ENCODE peak calls at places on chromosomes 7 and 10, in four cellular contexts. T, X, Y and D are unnamed samples.
A peak's percentile ranks its signal among the peaks of the same experiment; 100 is the strongest.

GRCh38 chr7:131011976-131012375 is 278.0 kb upstream of the KLF14 start:
- ATAC-seq in T (peak; percentile 45), X (no peak), Y (peak; percentile 72), D (peak; percentile 83)

GRCh38 chr10:80442879-80443278 is 11.2 kb upstream of the TSPAN14 start:
- ATAC-seq in X (no peak), Y (no peak), T (no peak), D (no peak)

GRCh38 chr10:24393206-24393605 is 184.3 kb downstream of the KIAA1217 start:
- ATAC-seq in Y (no peak), X (no peak), T (no peak), D (no peak)

GRCh38 chr10:52464725-52465124 is 150.6 kb downstream of the DKK1 start:
- ATAC-seq in T (no peak), X (no peak), Y (no peak), D (no peak)

GRCh38 chr7:117010375-117011133 is 57.3 kb downstream of the ST7 start:
- ATAC-seq in Y (no peak), T (no peak), X (no peak), D (no peak)

GRCh38 chr7:143929224-143929920 is 5.7 kb upstream of the OR2F2 start:
- ATAC-seq in X (no peak), Y (no peak), T (no peak), D (no peak)

GRCh38 chr7:28347964-28348363 is 64.4 kb upstream of the CREB5 start:
- ATAC-seq in X (no peak), T (peak; percentile 27), Y (peak; percentile 52), D (peak; percentile 53)

GRCh38 chr7:76343931-76344321 is 14.9 kb downstream of the YWHAG start:
- ATAC-seq in Y (no peak), X (no peak), T (no peak), D (no peak)

GRCh38 chr7:108613949-108614381 is 44.3 kb downstream of the DNAJB9 start:
- ATAC-seq in Y (no peak), T (peak; percentile 64), X (no peak), D (no peak)

GRCh38 chr7:130925136-130925794 is 191.3 kb upstream of the KLF14 start:
- ATAC-seq in X (no peak), Y (no peak), T (no peak), D (no peak)

GRCh38 chr7:128833148-128833938 is 3.1 kb downstream of the FLNC start:
- ATAC-seq in Y (peak; percentile 53), X (no peak), T (peak; percentile 43), D (peak; percentile 37)

GRCh38 chr7:69703099-69703498 is 104.8 kb downstream of the AUTS2 start:
- ATAC-seq in Y (no peak), X (no peak), T (peak; percentile 60), D (no peak)

DNA sequence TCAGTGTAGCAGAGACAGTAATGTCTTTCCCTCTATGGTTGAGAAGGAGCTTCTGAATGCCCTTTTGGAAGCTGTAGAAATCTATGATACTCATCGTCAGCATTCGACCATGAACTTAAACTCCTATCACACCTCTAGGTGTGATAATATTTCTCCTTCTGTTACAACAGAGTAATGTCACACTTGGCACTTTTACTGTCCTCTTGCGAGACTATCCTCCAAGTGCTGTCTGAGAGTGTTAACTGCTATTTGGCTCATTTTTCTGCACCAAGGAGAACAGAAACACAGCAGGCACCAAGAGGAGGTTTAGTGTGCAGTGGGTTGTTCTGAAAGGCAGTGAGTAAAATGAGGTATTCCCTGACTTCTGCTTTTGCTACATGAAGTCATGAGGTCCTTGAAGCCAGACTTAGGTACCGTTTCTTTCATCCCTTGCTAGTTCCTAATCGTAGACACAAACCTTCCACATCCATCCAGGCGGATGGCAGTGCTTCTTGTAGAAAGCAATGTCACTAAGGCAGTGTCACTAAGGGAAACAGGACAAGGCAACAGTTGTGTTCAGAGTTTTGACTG is 177.4 kb downstream of the CELF2 start:
- ATAC-seq in Y (no peak), T (no peak), X (no peak), D (no peak)
- H3K4me1 ChIP-seq in Y (no peaks in the 10 kb centered on the region), T (peaks cover 72% of the 10 kb centered on the region), X (no peaks in the 10 kb centered on the region), D (peaks cover 93% of the 10 kb centered on the region)

DNA sequence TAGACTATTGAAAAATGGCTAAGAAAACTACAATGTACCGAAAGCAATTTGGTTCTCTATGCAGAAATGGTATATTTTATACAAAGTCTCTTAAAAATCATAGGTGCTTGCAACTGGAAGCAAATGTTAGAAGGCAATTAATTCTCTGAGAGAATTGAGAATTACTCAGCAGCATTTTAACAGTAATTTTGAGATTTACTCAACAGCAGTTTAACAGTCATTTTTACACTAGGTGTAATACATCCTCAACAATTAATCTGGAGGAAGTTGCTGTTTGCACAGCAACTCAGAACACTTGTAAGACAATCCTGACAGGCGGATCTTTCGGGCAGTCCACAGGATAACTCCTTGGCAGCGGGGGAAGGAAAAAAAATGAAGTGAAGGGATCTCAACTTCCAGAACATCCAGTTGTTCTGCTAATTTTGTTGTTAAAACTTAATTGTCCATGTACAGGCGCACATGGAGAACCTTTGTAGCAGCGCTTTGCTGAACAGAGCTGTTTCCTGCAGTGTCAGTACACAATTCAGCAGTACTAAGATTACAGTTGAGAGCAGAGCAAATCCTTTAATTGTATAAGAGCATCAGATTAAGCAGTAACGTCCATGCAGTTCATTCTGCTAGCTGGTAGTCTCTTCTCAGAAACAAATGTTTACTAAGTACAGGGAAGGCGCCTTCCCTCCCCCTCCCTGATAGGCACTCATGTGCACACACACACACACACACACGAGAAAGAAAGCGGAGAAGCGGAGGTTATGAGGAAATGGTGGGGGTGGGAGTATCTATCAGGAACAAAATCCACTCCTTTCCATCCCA is 43.8 kb downstream of the ENO4 start:
- ATAC-seq in X (no peak), T (peak; percentile 26), Y (no peak), D (no peak)
- H3K4me1 ChIP-seq in X (peaks cover 14% of the 10 kb centered on the region), T (peaks cover 14% of the 10 kb centered on the region), Y (no peaks in the 10 kb centered on the region), D (no peaks in the 10 kb centered on the region)

DNA sequence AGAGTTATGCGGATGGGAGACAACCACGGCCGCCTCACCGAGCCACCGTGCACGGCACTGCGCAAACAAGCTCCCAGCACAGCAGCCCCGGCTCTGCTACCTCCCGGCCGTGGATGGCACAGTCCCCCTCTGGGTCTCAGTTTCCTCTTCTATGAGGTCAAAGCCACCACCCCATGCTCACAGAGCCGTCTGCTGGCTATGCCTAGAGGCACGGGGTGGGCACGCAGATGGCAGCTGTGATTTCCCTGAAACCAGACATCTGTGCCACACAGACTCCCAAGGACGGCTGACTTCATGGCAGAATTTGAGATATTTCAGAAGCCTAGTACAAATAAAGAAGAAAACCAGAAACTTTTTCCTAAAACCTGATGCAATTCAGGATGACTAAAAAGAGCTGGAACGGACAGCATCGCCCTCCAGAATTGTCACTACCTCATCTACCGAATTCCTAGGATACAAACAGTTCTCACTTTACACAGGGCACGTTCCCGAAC is 73.2 kb downstream of the AMZ1 start:
- ATAC-seq in T (no peak), Y (no peak), X (no peak), D (no peak)
- H3K4me1 ChIP-seq in T (peaks cover 65% of the 10 kb centered on the region), Y (no peaks in the 10 kb centered on the region), X (peaks cover 42% of the 10 kb centered on the region), D (no peaks in the 10 kb centered on the region)

DNA sequence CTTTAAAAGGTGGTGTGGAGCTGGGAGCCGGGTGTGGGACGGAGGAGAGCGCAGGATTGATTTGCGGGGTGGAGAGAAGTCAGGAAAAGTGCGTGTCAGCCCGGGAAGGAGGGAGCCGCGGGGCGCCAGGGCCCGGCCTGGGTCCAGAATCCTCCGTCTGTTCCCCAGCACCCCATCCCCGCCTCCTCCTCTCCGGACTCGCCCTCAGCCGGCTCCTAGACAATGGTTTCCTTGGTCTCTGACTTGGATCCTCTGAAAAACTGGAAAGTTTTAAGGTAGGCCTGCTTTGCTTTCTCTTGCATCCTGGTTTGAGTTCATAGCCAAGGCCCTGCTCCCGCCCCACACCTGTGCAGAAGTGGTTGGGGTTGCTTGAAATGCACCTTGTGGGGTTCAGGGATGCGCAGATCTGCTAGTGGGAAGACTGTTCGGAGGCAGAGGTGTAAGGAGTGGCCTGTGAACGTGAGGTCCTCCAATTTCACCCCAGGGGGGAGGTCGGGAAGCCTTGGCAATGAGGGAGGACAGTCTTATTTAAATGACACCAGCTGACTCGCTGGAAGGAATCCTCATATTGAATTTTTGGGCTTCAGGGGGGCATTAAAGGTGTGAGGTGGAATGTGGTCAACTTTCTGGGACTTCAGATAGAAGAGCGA is 219.0 kb upstream of the CELF2 start:
- ATAC-seq in T (peak; percentile 8), X (no peak), Y (peak; percentile 61), D (peak; percentile 36)
- H3K4me1 ChIP-seq in T (peaks cover 22% of the 10 kb centered on the region), X (no peaks in the 10 kb centered on the region), Y (peaks cover 9% of the 10 kb centered on the region), D (peaks cover 17% of the 10 kb centered on the region)

GRCh38 chr10:129960493-129961273 is 3.4 kb downstream of the EBF3 start:
- ATAC-seq in X (no peak), T (no peak), Y (no peak), D (no peak)

GRCh38 chr10:129959544-129960492 is 4.3 kb downstream of the EBF3 start:
- ATAC-seq in Y (no peak), T (no peak), X (no peak), D (no peak)

GRCh38 chr10:129958118-129958685 is 5.9 kb downstream of the EBF3 start:
- ATAC-seq in T (no peak), X (no peak), Y (no peak), D (no peak)

GRCh38 chr10:129956902-129957673 is 7.0 kb downstream of the EBF3 start:
- ATAC-seq in Y (no peak), T (no peak), X (no peak), D (no peak)

DNA sequence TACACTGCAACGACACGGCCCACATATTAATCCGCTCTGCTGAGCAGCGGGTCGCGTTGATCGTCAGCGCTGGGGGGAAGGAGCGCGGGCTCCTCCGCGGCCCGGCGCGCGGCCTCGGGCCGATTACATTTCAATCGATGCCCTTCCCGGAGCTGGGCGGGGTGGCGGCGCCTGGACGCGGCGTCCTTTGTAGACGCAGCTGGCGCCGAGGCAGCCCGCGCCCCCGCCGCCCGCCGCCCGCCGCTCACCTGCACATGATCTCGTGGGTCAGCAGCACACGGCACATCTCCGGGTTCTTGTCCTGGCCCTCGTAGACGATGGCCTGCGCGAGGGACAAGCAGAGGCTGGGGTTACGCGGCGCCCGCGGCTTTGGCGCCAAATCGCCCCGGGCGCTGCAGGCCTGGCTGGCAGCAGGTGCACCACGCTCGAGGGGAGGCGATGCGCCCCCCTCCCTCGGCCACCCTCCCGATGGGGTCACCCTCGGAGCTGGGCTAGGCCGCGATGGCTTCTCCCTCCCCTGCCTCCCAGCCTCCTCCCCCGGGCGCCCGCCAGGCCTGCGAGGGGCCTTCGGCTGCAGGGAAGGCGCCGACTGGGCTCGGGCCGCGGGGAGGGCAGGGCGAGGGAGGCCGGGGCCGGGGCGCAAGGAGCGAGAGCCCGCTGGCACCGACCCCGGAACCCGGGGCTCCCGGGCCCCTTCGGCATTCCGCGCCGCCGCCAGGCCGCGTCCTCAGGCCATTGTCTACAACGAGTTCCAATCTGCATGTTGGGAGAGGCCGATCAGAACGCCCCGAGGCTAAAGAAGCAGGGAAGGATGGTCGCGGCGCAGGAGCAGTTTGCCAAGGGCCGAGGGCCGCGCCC is 5.2 kb downstream of the EBF3 start:
- ATAC-seq in T (no peak), Y (no peak), X (no peak), D (no peak)
- H3K4me1 ChIP-seq in T (peaks cover 31% of the 10 kb centered on the region), Y (no peaks in the 10 kb centered on the region), X (no peaks in the 10 kb centered on the region), D (peaks cover 15% of the 10 kb centered on the region)

DNA sequence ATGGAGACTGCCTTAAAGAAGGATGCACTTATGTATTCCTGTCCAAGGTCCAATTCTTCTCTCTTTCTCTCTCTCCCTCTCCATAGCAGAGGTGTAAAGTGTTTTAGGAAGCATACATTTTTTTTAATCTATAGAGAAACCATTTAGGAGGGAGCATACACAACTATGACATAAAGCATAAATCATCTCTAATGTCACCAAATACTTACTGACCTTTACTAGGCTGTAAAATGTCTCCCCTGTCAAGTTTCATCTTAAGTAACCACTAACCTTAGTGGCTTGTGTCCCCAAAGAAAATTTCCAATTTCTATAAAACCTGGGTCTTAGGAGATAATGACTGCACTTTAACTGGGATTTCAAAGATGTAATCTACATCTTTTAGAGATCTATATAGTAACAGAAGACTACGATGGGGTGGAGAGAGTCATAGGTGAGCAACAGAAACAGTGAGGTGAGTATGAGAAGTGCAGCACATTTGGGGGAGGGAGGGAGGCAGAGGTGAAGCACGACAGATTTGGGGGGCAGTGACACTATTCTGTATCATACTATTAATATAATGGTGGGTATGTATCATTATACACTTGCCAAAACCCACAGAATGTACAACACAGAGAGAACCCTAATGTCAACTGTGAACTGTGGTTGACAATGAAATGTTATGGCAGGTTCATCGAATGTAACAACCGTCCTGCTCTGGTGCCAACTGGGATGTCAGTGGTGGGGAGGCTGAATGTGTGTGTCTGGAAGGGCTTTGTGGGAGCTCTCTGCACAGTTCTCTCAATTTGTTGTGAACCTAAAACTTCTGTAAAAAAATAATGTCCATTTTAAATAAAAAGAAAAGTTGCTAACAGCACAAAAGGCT is 79.5 kb downstream of the PIP4K2A start:
- ATAC-seq in Y (no peak), T (no peak), X (no peak), D (no peak)
- H3K4me1 ChIP-seq in Y (peaks cover 3% of the 10 kb centered on the region), T (peaks cover 45% of the 10 kb centered on the region), X (peaks cover 8% of the 10 kb centered on the region), D (peaks cover 2% of the 10 kb centered on the region)